ENCODE peak calls at places on chromosomes 6 and 20, in five cellular contexts. A, N, S, E and R are unnamed samples.

GRCh38 chr20:13718161-13718560 is 66.6 kb downstream of the ESF1 start:
- DNase-seq in A (no peak), S (no peak), E (no peak), N (no peak), R (no peak)

GRCh38 chr20:49886571-49887203 is 28.6 kb downstream of the SPATA2 start:
- DNase-seq in S (no peak), E (no peak), A (no peak), N (no peak), R (no peak)

GRCh38 chr6:24673625-24674024 is 6.7 kb downstream of the ACOT13 start:
- DNase-seq in A (no peak), E (no peak), N (no peak), S (no peak), R (no peak)

GRCh38 chr6:10154251-10154650 is 260.6 kb downstream of the TFAP2A start:
- DNase-seq in E (no peak), N (no peak), S (no peak), A (no peak), R (no peak)

GRCh38 chr6:132190815-132191175 is 210.5 kb downstream of the MOXD1 start:
- DNase-seq in E (no peak), S (no peak), A (no peak), N (no peak), R (peak; percentile 61)

GRCh38 chr6:131255911-131256310 is 120.6 kb downstream of the AKAP7 start:
- DNase-seq in S (no peak), N (no peak), E (no peak), A (no peak), R (no peak)

GRCh38 chr6:158109744-158110143 is 58.3 kb downstream of the SERAC1 start:
- DNase-seq in N (no peak), E (no peak), S (no peak), A (no peak), R (no peak)

GRCh38 chr20:62168890-62169435 is 13.9 kb upstream of the MTG2 start:
- DNase-seq in E (no peak), N (no peak), S (no peak), A (no peak), R (no peak)

GRCh38 chr20:58696411-58696961 is 3.9 kb downstream of the NPEPL1 start:
- DNase-seq in S (no peak), A (peak; percentile 21), N (no peak), E (no peak), R (no peak)

GRCh38 chr6:142760152-142760551 is 184.8 kb downstream of the HIVEP2 start:
- DNase-seq in S (no peak), A (no peak), N (no peak), E (no peak), R (no peak)

GRCh38 chr6:38865521-38866174 is 150.5 kb downstream of the DNAH8 start:
- DNase-seq in S (no peak), N (no peak), E (no peak), A (no peak), R (no peak)

GRCh38 chr6:32843979-32844838 is at the start of gene PSMB8:
- DNase-seq in N (peak; percentile 90), A (peak; percentile 98), E (peak; percentile 88), S (peak; percentile 96), R (peak; percentile 96)
- H2AK5ac ChIP-seq in N (no peak within 1 kb of the TSS), A (no peak within 1 kb of the TSS), E (no peak within 1 kb of the TSS), S (no peak within 1 kb of the TSS), R (no peak within 1 kb of the TSS)

GRCh38 chr6:6685249-6685667 is 96.7 kb downstream of the LY86 start:
- DNase-seq in N (no peak), E (no peak), S (peak; percentile 21), A (no peak), R (peak; percentile 33)

GRCh38 chr6:6686748-6687601 is 98.5 kb downstream of the LY86 start:
- DNase-seq in S (peak; percentile 97), N (peak; percentile 90), E (peak; percentile 94), A (peak; percentile 99), R (peak; percentile 93)

GRCh38 chr6:6684365-6684833 is 95.9 kb downstream of the LY86 start:
- DNase-seq in S (no peak), A (no peak), E (no peak), N (no peak), R (no peak)

GRCh38 chr6:6688283-6688682 is 99.8 kb downstream of the LY86 start:
- DNase-seq in E (no peak), A (no peak), N (no peak), S (no peak), R (peak; percentile 38)

DNA sequence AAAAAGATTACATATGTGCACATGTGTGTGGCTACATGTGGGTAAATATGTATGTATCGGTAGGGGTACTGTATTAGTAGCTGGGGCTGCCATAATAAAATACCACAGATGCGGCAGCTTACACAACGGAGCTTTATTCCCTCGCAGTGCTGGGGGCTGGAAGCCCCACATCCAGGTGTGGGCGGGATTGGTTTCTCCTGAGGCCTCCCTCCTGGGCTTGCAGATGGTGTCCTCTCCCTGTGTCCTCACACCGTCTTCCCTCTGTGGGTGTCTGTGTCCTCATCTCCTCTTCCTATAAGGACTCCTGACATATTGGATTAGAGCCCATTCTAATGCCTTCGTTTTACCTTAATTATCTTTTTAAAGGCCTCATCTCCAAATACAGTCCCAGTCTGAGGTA is 97.7 kb downstream of the LY86 start:
- DNase-seq in E (no peak), A (no peak), S (no peak), N (no peak), R (no peak)
- H2BK12ac ChIP-seq in E (no peak overlapping the region), A (no peak overlapping the region), S (no peak overlapping the region), N (no peak overlapping the region), R (no peak overlapping the region)

DNA sequence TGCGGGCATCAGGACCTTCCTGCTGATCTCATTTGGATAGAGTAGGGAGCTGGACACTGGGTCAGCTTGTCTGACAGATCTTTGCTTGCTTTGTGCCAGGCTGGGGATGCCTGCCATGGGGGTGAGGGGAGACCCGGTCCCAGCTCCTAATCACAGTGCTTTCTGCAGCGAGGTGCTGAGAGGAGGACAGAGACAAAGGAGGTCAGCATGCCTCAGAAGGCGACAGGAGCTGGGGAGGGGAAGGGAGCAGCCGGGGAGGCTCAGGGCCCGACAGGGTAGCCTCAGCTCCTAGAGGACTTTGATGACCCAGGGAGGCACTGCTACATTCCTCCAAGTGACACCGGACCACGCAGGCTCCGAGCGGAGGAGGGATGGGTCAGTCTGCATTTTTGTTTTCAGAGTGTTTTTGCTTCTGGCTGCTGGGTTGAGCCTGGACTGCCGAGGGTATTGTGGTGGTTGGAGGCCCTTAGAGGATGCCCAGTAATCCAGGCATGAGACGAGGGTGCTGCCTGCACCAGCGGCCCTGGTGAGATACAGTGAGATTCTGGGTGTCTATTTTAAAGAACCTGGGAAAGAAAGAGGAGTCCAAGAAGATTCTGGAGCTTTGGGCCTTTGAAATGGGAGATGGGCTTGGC is 7.8 kb downstream of the RBM38 start:
- DNase-seq in E (no peak), A (no peak), N (no peak), S (no peak), R (no peak)
- H3K9ac ChIP-seq in E (no peak overlapping the region), A (no peak overlapping the region), N (peak overlapping the region; percentile 73), S (no peak overlapping the region), R (peak overlapping the region; percentile 14)

GRCh38 chr6:14022673-14023072 is 94.9 kb upstream of the CD83 start:
- DNase-seq in E (no peak), N (no peak), S (no peak), A (no peak), R (no peak)

GRCh38 chr6:14023855-14024254 is 93.7 kb upstream of the CD83 start:
- DNase-seq in E (no peak), N (no peak), S (no peak), A (no peak), R (no peak)

GRCh38 chr6:14028631-14029030 is 88.9 kb upstream of the CD83 start:
- DNase-seq in E (no peak), N (no peak), A (no peak), S (no peak), R (no peak)

GRCh38 chr6:14026831-14027539 is 90.6 kb upstream of the CD83 start:
- DNase-seq in S (no peak), A (no peak), E (no peak), N (no peak), R (no peak)

GRCh38 chr6:14025160-14025559 is 92.4 kb upstream of the CD83 start:
- DNase-seq in A (no peak), E (no peak), N (no peak), S (no peak), R (no peak)
- H2AK5ac ChIP-seq in A (no peak overlapping the region), E (peak overlapping the region; percentile 48), N (no peak overlapping the region), S (no peak overlapping the region), R (no peak overlapping the region)

DNA sequence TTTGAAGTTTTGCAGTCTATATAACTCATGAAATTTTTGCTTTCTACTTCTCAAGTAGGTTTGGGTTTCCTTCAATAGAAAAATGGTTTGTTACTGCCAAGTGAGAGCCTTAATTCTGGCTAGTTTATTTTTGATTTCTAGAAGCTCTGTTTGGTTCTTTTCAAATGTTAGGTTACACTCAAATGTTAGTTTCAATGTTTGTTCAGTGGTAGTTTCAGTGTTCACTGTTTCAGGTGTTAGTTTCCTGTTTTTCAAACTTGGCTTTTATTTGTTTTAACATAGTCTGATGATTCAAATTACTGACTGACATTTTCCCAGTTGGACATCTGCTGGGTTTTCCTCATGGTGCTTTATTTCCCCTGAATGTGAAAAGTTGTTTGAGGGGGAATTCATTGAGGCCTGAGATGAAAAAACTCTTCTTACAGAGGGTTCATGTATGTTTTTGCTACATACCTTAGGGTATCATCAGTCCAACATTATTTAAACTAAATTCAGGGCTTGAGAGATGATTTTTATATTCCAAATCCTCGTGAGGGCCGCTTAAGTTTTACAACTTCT is 189.0 kb downstream of the JARID2 start:
- DNase-seq in A (no peak), S (no peak), E (no peak), N (no peak), R (no peak)
- H2BK12ac ChIP-seq in A (no peak overlapping the region), S (no peak overlapping the region), E (no peak overlapping the region), N (no peak overlapping the region), R (no peak overlapping the region)

DNA sequence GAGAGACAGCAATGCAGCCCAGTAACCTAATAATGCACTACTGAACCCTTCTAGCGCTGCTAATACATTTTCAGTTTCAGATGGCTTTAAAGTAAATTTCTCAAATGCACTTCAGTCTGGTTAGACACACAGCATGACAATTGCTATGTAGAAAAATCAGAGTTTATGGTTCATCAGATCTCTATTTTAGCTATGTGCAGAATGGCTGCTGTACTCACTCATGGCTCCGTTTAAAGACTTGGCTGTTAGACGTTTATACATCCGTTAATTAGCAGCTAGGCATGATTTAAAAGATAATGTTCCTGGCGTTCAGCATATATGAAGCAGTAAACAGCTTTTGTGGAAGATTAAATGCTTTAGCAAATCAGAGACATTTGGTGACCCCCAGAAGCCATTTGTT is 350.0 kb upstream of the MANEA start:
- DNase-seq in E (no peak), A (no peak), S (peak; percentile 2), N (peak; percentile 5), R (no peak)
- H3K9ac ChIP-seq in E (no peak overlapping the region), A (no peak overlapping the region), S (no peak overlapping the region), N (no peak overlapping the region), R (no peak overlapping the region)